ENCODE peak calls at places on chromosomes 13 and 19, in five cellular contexts. Q is lower leg skin, G is retina, Y is neural crest cell, D is foreskin keratinocyte. H is an unnamed sample.

GRCh38 chr19:15091918-15092753 is 10.1 kb downstream of the OR1I1 start:
- DNase-seq in G (peak; percentile 77), D (peak; percentile 35), Y (peak; percentile 49), Q (peak; percentile 55), H (peak; percentile 80)

GRCh38 chr13:25217023-25217909 is 45.2 kb upstream of the AMER2 start:
- DNase-seq in Q (no peak), G (peak; percentile 76), Y (peak; percentile 17), D (peak; percentile 54), H (peak; percentile 70)

GRCh38 chr13:99406799-99407201 is 94.5 kb upstream of the TM9SF2 start:
- DNase-seq in D (no peak), Q (no peak), G (no peak), Y (no peak), H (no peak)

GRCh38 chr19:31448221-31448657 is 99.0 kb upstream of the TSHZ3 start:
- DNase-seq in D (peak; percentile 80), Q (peak; percentile 27), G (no peak), Y (no peak), H (peak; percentile 27)

GRCh38 chr19:30936276-30936675 is 413.0 kb downstream of the TSHZ3 start:
- DNase-seq in D (no peak), Y (no peak), Q (no peak), G (no peak), H (no peak)

GRCh38 chr19:18741566-18742121 is 49.5 kb downstream of the COMP start:
- DNase-seq in D (no peak), G (no peak), Q (no peak), Y (no peak), H (peak; percentile 84)

GRCh38 chr13:36431204-36432105 is 840 bp upstream of the CCNA1 start:
- DNase-seq in Y (no peak), G (peak; percentile 91), Q (no peak), D (no peak), H (peak; percentile 64)

GRCh38 chr13:30692108-30692507 is 43.2 kb upstream of the ALOX5AP start:
- DNase-seq in D (no peak), Y (no peak), Q (no peak), G (no peak), H (no peak)

GRCh38 chr13:97631158-97631557 is 197.2 kb downstream of the RAP2A start:
- DNase-seq in D (no peak), Y (no peak), Q (no peak), G (no peak), H (no peak)

GRCh38 chr19:3612330-3612729 is 5.7 kb upstream of the TBXA2R start:
- DNase-seq in Q (no peak), Y (no peak), D (no peak), G (no peak), H (no peak)

GRCh38 chr13:48066310-48066989 is 28.5 kb downstream of the MED4 start:
- DNase-seq in Y (no peak), D (peak; percentile 66), G (no peak), Q (no peak), H (no peak)

GRCh38 chr19:43450545-43450997 is 14.8 kb downstream of the LYPD3 start:
- DNase-seq in G (no peak), D (peak; percentile 76), Y (no peak), Q (no peak), H (no peak)

GRCh38 chr13:32262165-32262564 is 53.0 kb downstream of the ZAR1L start:
- DNase-seq in G (no peak), Q (no peak), D (no peak), Y (no peak), H (no peak)

GRCh38 chr13:92315265-92315664 is 911.3 kb upstream of the GPC6 start:
- DNase-seq in G (no peak), Q (no peak), D (no peak), Y (no peak), H (no peak)

GRCh38 chr19:419721-420515 is 11.0 kb upstream of the C2CD4C start:
- DNase-seq in G (no peak), Y (no peak), Q (no peak), D (no peak), H (no peak)

GRCh38 chr13:105804561-105805190 is 730.8 kb downstream of the EFNB2 start:
- DNase-seq in G (no peak), Q (no peak), D (peak; percentile 61), Y (no peak), H (no peak)

GRCh38 chr13:41500501-41500900 is 43.2 kb downstream of the RGCC start:
- DNase-seq in Y (no peak), G (no peak), D (peak; percentile 61), Q (peak; percentile 44), H (no peak)

GRCh38 chr13:113489171-113489548 is 1.4 kb downstream of the DCUN1D2 start:
- DNase-seq in Y (no peak), Q (no peak), D (no peak), G (no peak), H (peak; percentile 22)

GRCh38 chr13:21812192-21812626 is 141.3 kb downstream of the FGF9 start:
- DNase-seq in Q (no peak), G (peak; percentile 76), Y (no peak), D (no peak), H (peak; percentile 78)

GRCh38 chr13:24141333-24141910 is 19.1 kb upstream of the SPATA13 start:
- DNase-seq in D (no peak), Q (no peak), G (no peak), Y (no peak), H (no peak)

GRCh38 chr19:30731596-30731995 is 359.4 kb downstream of the ZNF536 start:
- DNase-seq in D (no peak), G (no peak), Q (no peak), Y (no peak), H (no peak)

GRCh38 chr19:32708457-32708856 is 11.1 kb upstream of the TDRD12 start:
- DNase-seq in Y (no peak), Q (no peak), D (no peak), G (no peak), H (no peak)

GRCh38 chr13:62653371-62653770 is 1237.7 kb upstream of the PCDH20 start:
- DNase-seq in G (no peak), Q (no peak), D (peak; percentile 16), Y (no peak), H (no peak)

GRCh38 chr19:46785054-46785979 is 3.1 kb downstream of the SLC1A5 start:
- DNase-seq in G (peak; percentile 11), Y (no peak), D (no peak), Q (no peak), H (peak; percentile 29)

GRCh38 chr13:101649490-101650126 is 197.1 kb downstream of the ITGBL1 start:
- DNase-seq in Y (no peak), D (peak; percentile 85), G (no peak), Q (peak; percentile 21), H (peak; percentile 86)

GRCh38 chr19:50979758-50980157 is 4.0 kb downstream of the KLK7 start:
- DNase-seq in Q (no peak), Y (no peak), D (no peak), G (no peak), H (no peak)

GRCh38 chr19:45125975-45126493 is 33.1 kb downstream of the PPP1R37 start:
- DNase-seq in Q (peak; percentile 35), D (no peak), G (peak; percentile 42), Y (peak; percentile 64), H (peak; percentile 81)

GRCh38 chr19:39746836-39747529 is 9.2 kb upstream of the CLC start:
- DNase-seq in Q (no peak), D (no peak), Y (no peak), G (no peak), H (no peak)

H was measured in left kidney.